ENCODE peak calls at places on chromosomes 12 and 14, in seven cellular contexts. C is psoas muscle, Z is H4, P is posterior vena cava, A is right lobe of liver, L is hypothalamus, N is dorsolateral prefrontal cortex. S is an unnamed sample.

GRCh38 chr14:29814153-29815057 is 113.2 kb downstream of the PRKD1 start:
- DNase-seq in C (no peak), Z (no peak), P (no peak), A (peak), L (peak), N (peak), S (no peak)

GRCh38 chr12:4285070-4285469 is 11.5 kb downstream of the CCND2 start:
- DNase-seq in C (no peak), Z (no peak), P (no peak), A (no peak), L (no peak), N (no peak), S (no peak)

GRCh38 chr12:132478845-132479244 is 11.1 kb upstream of the FBRSL1 start:
- DNase-seq in C (peak), Z (no peak), P (no peak), A (no peak), L (no peak), N (no peak), S (no peak)

GRCh38 chr12:102965281-102966155 is 8.0 kb downstream of the ASCL1 start:
- DNase-seq in C (no peak), Z (no peak), P (no peak), A (no peak), L (peak), N (peak), S (no peak)

GRCh38 chr12:103505371-103506236 is 9.8 kb upstream of the C12orf42 start:
- DNase-seq in C (no peak), Z (peak), P (no peak), A (no peak), L (no peak), N (no peak), S (no peak)

GRCh38 chr14:68874746-68875155 is 81.9 kb upstream of the ZFP36L1 start:
- DNase-seq in C (peak), Z (no peak), P (no peak), A (no peak), L (no peak), N (no peak), S (no peak)

GRCh38 chr12:66036317-66036716 is 94.2 kb downstream of the LLPH start:
- DNase-seq in C (peak), Z (peak), P (no peak), A (no peak), L (no peak), N (no peak), S (no peak)

GRCh38 chr14:52860209-52860608 is 68.8 kb upstream of the GNPNAT1 start:
- DNase-seq in C (no peak), Z (no peak), P (no peak), A (no peak), L (no peak), N (no peak), S (no peak)

GRCh38 chr14:77838756-77839565 is 39.1 kb downstream of the ADCK1 start:
- DNase-seq in C (no peak), Z (no peak), P (no peak), A (no peak), L (peak), N (peak), S (no peak)

GRCh38 chr14:76904740-76905569 is 78.7 kb downstream of the LRRC74A start:
- DNase-seq in C (peak), Z (peak), P (peak), A (no peak), L (peak), N (no peak), S (peak)

GRCh38 chr12:131555197-131555820 is 155.6 kb upstream of the SFSWAP start:
- DNase-seq in C (no peak), Z (no peak), P (no peak), A (no peak), L (no peak), N (no peak), S (no peak)

GRCh38 chr14:30267141-30267540 is 291.8 kb upstream of the G2E3 start:
- DNase-seq in C (no peak), Z (no peak), P (no peak), A (no peak), L (no peak), N (no peak), S (no peak)

GRCh38 chr14:102777711-102778615 is 714 bp downstream of the TRAF3 start:
- DNase-seq in C (no peak), Z (no peak), P (peak), A (peak), L (no peak), N (no peak), S (peak)

GRCh38 chr14:34064349-34064748 is 113.5 kb upstream of the EGLN3 start:
- DNase-seq in C (peak), Z (no peak), P (peak), A (no peak), L (no peak), N (no peak), S (no peak)

GRCh38 chr14:92417759-92418158 is 94.8 kb downstream of the SLC24A4 start:
- DNase-seq in C (no peak), Z (no peak), P (no peak), A (no peak), L (no peak), N (no peak), S (no peak)

GRCh38 chr12:1189163-1189562 is 198.1 kb downstream of the ERC1 start:
- DNase-seq in C (no peak), Z (no peak), P (no peak), A (no peak), L (no peak), N (no peak), S (no peak)

GRCh38 chr12:124289634-124290600 is 5.0 kb upstream of the RFLNA start:
- DNase-seq in C (peak), Z (peak), P (peak), A (no peak), L (no peak), N (no peak), S (no peak)